ENCODE peak calls at places on chromosomes 1 and 21, in four cellular contexts. M is stimulated activated CD4-positive, alpha-beta T cell treated with anti-CD3 and anti-CD28 coated beads, TNF-alpha, amount 100 ng/mL, for 4 hours; X is naive thymus-derived CD8-positive, alpha-beta T cell; T is HTR-8/SVneo. Q is an unnamed sample.

GRCh38 chr21:41754481-41754891 is 12.4 kb downstream of the RIPK4 start:
- DNase-seq in M (no peak), X (no peak), T (no peak), Q (no peak)

GRCh38 chr1:111275079-111275478 is 15.6 kb upstream of the CHIA start:
- DNase-seq in M (no peak), X (no peak), T (no peak), Q (no peak)

GRCh38 chr1:178706467-178706866 is 18.6 kb upstream of the RALGPS2 start:
- DNase-seq in M (no peak), X (no peak), T (no peak), Q (no peak)

GRCh38 chr1:172883387-172883791 is 167.4 kb downstream of the TNFSF18 start:
- DNase-seq in M (no peak), X (no peak), T (no peak), Q (no peak)

GRCh38 chr1:229344937-229345684 is 2.3 kb upstream of the CCSAP start:
- DNase-seq in M (no peak), X (no peak), T (no peak), Q (no peak)

GRCh38 chr1:161020573-161021167 is at the start of gene F11R:
- DNase-seq in M (no peak), X (no peak), T (no peak), Q (no peak)

GRCh38 chr1:193348126-193349045 is 162.0 kb upstream of the B3GALT2 start:
- DNase-seq in M (no peak), X (no peak), T (no peak), Q (no peak)

GRCh38 chr1:228280961-228281591 is 73.2 kb downstream of the OBSCN start:
- DNase-seq in M (no peak), X (no peak), T (no peak), Q (no peak)

GRCh38 chr1:39835935-39836594 is 47.2 kb downstream of the TRIT1 start:
- DNase-seq in M (no peak), X (no peak), T (no peak), Q (no peak)

GRCh38 chr1:207499573-207499972 is 3.6 kb downstream of the CR1 start:
- DNase-seq in M (peak; percentile 42), X (peak; percentile 64), T (peak; percentile 66), Q (peak; percentile 50)

GRCh38 chr1:1162597-1163537 is 10.8 kb upstream of the TTLL10 start:
- DNase-seq in M (no peak), X (no peak), T (no peak), Q (no peak)

GRCh38 chr1:31511848-31512615 is 64.3 kb upstream of the TINAGL1 start:
- DNase-seq in M (no peak), X (no peak), T (no peak), Q (no peak)